ENCODE peak calls at places on chromosomes 13 and 19, in seven cellular contexts. T is body of pancreas, H is WTC11, U is thoracic aorta, B is AG04449, R is mucosa of descending colon, C is fibroblast of mammary gland. Z is an unnamed sample.
A peak's percentile ranks its signal among the peaks of the same experiment; 100 is the strongest.

GRCh38 chr13:38415233-38415632 is 65.6 kb downstream of the UFM1 start:
- DNase-seq in C (no peak), T (no peak), U (no peak), H (no peak), R (no peak), B (no peak), Z (peak; percentile 40)

GRCh38 chr19:29745253-29745652 is 30.2 kb upstream of the C19orf12 start:
- DNase-seq in B (no peak), U (no peak), H (peak; percentile 69), R (no peak), C (no peak), T (no peak), Z (no peak)

GRCh38 chr13:113905018-113905417 is 41.1 kb upstream of the GAS6 start:
- DNase-seq in R (no peak), C (no peak), H (no peak), T (no peak), U (no peak), B (no peak), Z (no peak)

GRCh38 chr13:52975969-52976368 is 52.6 kb upstream of the OLFM4 start:
- DNase-seq in C (no peak), U (no peak), R (no peak), H (no peak), T (no peak), B (no peak), Z (no peak)

GRCh38 chr19:21586341-21587116 is 81.1 kb downstream of the ZNF429 start:
- DNase-seq in B (no peak), C (no peak), H (no peak), T (peak; percentile 58), U (no peak), R (peak; percentile 39), Z (peak; percentile 57)

GRCh38 chr13:32537580-32538233 is 888 bp downstream of the N4BP2L2 start:
- DNase-seq in T (peak; percentile 7), U (no peak), C (no peak), B (no peak), R (peak; percentile 44), H (peak; percentile 33), Z (peak; percentile 64)

GRCh38 chr19:9903341-9903740 is 33.0 kb downstream of the OLFM2 start:
- DNase-seq in B (no peak), R (no peak), T (no peak), C (no peak), H (no peak), U (no peak), Z (no peak)

GRCh38 chr13:100434010-100434763 is 154.4 kb downstream of the GGACT start:
- DNase-seq in H (no peak), B (no peak), T (no peak), R (no peak), U (no peak), C (peak; percentile 60), Z (peak; percentile 4)

GRCh38 chr19:7783991-7784421 is 21.0 kb downstream of the CLEC4M start:
- DNase-seq in H (no peak), U (no peak), R (no peak), T (peak; percentile 24), B (no peak), C (peak; percentile 64), Z (no peak)
- TF ChIP-seq CTCF in H (no peak), U (no peak), R (no peak), T (no peak), B (no peak), C (no peak), Z (no peak)

DNA sequence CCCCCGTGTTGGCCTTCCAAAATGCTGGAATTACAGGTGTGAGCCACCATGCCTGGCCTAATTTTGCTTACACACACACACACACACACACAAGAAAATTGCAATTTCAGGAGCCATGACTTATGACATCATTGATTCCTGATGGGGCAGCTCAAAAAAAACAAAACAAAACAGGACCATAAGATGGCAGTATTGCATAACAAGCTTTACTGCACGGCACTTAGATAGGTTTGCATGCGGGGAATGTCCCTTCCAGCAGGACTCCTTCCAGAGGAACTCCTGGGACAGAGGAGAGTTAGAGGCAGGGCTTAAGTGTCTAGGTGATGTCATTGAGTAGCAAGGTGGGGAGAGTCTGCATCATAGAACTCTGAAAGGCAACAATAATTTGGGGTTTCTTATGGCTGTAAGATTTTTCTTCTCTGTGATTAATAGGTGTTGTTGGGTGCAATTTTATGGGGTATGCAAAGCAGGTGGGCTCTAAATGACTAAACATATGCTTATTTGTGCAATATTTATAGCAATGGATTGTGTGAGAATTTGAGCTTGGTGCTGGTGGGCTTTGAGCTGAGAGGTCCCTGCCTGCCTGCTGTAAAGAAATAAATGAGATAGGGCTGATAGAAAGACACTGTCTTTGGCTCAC is 9.0 kb upstream of the ACSBG2 start:
- DNase-seq in U (no peak), C (peak; percentile 69), H (no peak), R (peak; percentile 8), B (no peak), T (peak; percentile 16), Z (no peak)
- TF ChIP-seq CTCF in U (no peak), C (peak; percentile 43), H (no peak), R (no peak), B (peak; percentile 20), T (peak; percentile 32), Z (peak; percentile 12)

GRCh38 chr19:19399733-19400438 is 5.6 kb upstream of the GATAD2A start:
- DNase-seq in T (no peak), B (no peak), R (no peak), U (no peak), H (no peak), C (peak; percentile 61), Z (no peak)
- TF ChIP-seq CTCF in T (no peak), B (no peak), R (no peak), U (no peak), H (no peak), C (no peak), Z (no peak)

GRCh38 chr19:49450405-49450804 is 1.2 kb downstream of the PIH1D1 start:
- DNase-seq in C (no peak), B (no peak), R (no peak), H (no peak), U (no peak), T (no peak), Z (no peak)

GRCh38 chr19:49448432-49448786 is 3.2 kb downstream of the PIH1D1 start:
- DNase-seq in U (no peak), T (no peak), H (no peak), B (no peak), R (no peak), C (no peak), Z (no peak)

GRCh38 chr19:49445997-49446396 is 4.7 kb upstream of the SLC17A7 start:
- DNase-seq in R (no peak), U (no peak), H (no peak), T (no peak), B (no peak), C (no peak), Z (no peak)

GRCh38 chr19:49451430-49452181 is at the start of gene PIH1D1:
- DNase-seq in B (peak; percentile 95), U (peak; percentile 99), T (peak; percentile 100), R (peak; percentile 99), H (peak; percentile 96), C (peak; percentile 99), Z (peak; percentile 99)

DNA sequence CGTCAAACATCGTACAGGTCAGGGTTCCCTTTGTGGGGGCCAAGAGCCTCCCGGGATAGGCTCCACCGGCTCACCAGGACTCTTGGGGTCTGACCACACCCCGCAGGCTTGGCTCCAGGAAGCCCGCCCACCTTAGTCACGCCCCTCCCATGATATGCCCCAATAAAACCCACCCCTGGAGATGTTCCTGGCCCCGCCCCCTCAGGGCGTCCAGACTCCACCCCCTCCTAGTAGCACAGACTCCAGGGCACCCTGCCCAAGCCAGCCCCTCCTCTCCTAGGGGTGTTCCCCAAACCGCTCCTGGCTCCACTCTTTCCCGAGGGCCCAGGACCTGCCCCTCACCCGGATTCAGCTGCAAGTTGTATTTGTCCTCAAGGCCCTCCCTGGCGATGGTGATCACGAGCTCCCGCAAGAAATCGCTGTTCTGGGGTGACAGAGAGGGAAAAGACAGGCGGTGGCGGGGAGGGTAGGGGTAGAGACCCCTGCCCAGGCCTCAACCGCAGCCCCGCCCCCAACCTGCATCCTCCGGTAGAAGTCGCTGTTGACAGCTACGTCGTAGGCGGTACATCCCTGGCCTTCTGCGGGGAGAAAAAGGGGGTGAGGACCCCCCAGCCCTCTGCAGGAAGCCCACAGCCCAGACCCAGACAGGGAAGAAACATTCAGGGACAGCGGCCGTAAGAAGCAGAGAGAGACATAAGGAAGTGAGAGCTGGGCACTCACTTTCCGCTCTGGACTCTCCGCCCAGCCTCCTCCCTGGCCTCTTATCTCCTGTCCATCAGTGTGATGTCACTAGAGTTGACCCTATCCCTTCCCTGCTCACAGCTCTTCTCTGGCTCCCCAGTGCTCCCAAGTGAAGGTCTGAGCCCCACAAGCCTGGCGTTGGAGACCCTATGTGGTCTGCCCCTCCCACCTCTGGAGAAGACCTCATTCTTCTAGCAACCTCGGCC is 3.9 kb downstream of the PIH1D1 start:
- DNase-seq in B (no peak), H (peak; percentile 91), C (peak; percentile 69), R (no peak), U (no peak), T (peak; percentile 26), Z (peak; percentile 71)
- TF ChIP-seq CTCF in B (no peak), H (no peak), C (no peak), R (no peak), U (no peak), T (no peak), Z (no peak)

GRCh38 chr13:92143766-92144165 is 745.3 kb downstream of the GPC5 start:
- DNase-seq in H (no peak), C (no peak), B (no peak), U (no peak), R (no peak), T (no peak), Z (no peak)
- TF ChIP-seq CTCF in H (no peak), C (no peak), B (no peak), U (no peak), R (no peak), T (no peak), Z (no peak)

DNA sequence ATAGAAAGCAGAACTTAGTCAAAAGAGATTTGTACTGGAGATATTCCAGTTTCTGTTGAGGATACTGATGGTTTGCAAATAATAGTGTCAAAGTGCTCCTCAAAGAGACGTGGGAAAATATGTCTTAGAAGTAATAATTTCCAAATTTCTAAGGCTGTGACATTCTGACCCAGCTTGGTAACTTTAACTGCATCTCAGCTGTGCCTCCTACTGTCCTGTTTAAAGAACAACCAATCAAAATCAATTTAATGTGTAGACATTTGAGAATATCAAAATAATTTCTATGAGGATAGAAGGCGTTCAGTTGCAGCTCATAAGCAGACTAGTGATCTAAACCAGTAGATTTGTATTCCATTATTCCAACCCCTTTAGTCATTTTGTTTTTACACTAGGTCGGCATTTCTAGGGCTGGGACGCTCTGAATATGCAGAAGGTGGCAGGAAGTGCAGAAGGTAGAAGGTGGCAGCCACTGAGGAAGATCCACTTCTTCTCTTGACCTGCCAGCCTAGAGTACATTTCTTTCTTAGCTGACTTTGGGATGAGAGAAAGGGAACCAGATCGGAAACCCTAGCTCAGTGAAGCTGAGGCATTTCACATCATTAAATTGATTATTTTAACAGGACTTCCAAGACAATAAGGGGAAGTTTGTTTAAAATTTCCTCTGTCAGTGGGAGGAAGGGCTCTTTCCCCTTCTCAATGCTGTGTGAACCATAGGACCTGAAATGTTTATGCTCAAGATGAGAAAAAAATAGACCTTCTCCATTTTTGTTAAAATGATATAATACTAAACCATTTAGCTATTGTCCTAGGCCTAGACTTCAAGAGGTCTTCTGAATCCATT is 67.5 kb downstream of the COL4A1 start:
- DNase-seq in B (no peak), R (no peak), T (no peak), C (peak; percentile 43), H (no peak), U (no peak), Z (no peak)
- TF ChIP-seq CTCF in B (no peak), R (no peak), T (no peak), C (peak; percentile 33), H (no peak), U (no peak), Z (no peak)

Z was measured in activated CD8-positive, alpha-beta T cell treated with anti-CD3 and anti-CD28 coated beads for 36 hours.